ENCODE peak calls at places on chromosomes 6 and 20, in six cellular contexts. N, P, J, L, Z and R are unnamed samples.
A peak's percentile ranks its signal among the peaks of the same experiment; 100 is the strongest.

GRCh38 chr20:59424976-59425375 is 124.6 kb downstream of the EDN3 start:
- DNase-seq in N (no peak), J (peak; percentile 58), Z (no peak), P (no peak), L (no peak), R (no peak)

GRCh38 chr6:39361657-39362486 is 39.4 kb upstream of the KCNK16 start:
- DNase-seq in N (no peak), Z (peak; percentile 33), J (peak; percentile 89), P (peak; percentile 75), L (peak; percentile 44), R (peak; percentile 80)

GRCh38 chr6:37099442-37099841 is 70.5 kb upstream of the PIM1 start:
- DNase-seq in J (no peak), L (peak; percentile 65), P (no peak), Z (no peak), N (no peak), R (no peak)

GRCh38 chr6:160513836-160514235 is 150.2 kb downstream of the LPA start:
- DNase-seq in Z (no peak), P (no peak), N (no peak), J (no peak), L (no peak), R (no peak)

GRCh38 chr20:22333885-22334545 is 250.4 kb downstream of the FOXA2 start:
- DNase-seq in J (no peak), Z (no peak), P (peak; percentile 64), L (peak; percentile 40), N (peak; percentile 28), R (no peak)

GRCh38 chr20:21357851-21358250 is 39.5 kb downstream of the NKX2-4 start:
- DNase-seq in J (no peak), P (no peak), Z (no peak), L (no peak), N (no peak), R (no peak)

GRCh38 chr6:53945765-53946407 is 151.1 kb downstream of the LRRC1 start:
- DNase-seq in P (no peak), N (no peak), Z (no peak), L (no peak), J (no peak), R (no peak)

GRCh38 chr6:33430991-33431879 is 11.4 kb downstream of the SYNGAP1 start:
- DNase-seq in P (peak; percentile 88), L (no peak), Z (peak; percentile 69), N (no peak), J (no peak), R (peak; percentile 91)

GRCh38 chr6:73231986-73232391 is 6.7 kb upstream of the KHDC1L start:
- DNase-seq in L (no peak), N (no peak), J (no peak), Z (no peak), P (no peak), R (no peak)

GRCh38 chr20:47764154-47764734 is 21.0 kb downstream of the SULF2 start:
- DNase-seq in Z (no peak), L (no peak), J (no peak), P (no peak), N (no peak), R (no peak)

GRCh38 chr20:31869942-31870702 is at the start of the genes DUSP15 and TTLL9:
- DNase-seq in P (peak; percentile 51), L (no peak), J (peak; percentile 89), N (no peak), Z (peak; percentile 49), R (peak; percentile 47)

GRCh38 chr6:169692516-169692915 is 9.3 kb downstream of the WDR27 start:
- DNase-seq in N (no peak), Z (no peak), L (no peak), J (no peak), P (no peak), R (no peak)

GRCh38 chr6:107776415-107776814 is 47.7 kb downstream of the SCML4 start:
- DNase-seq in J (no peak), N (no peak), Z (no peak), P (no peak), L (no peak), R (no peak)

GRCh38 chr6:9502991-9503761 is 911.7 kb downstream of the TFAP2A start:
- DNase-seq in J (no peak), P (no peak), L (peak; percentile 88), Z (no peak), N (no peak), R (no peak)

GRCh38 chr6:16746812-16747211 is 14.4 kb downstream of the ATXN1 start:
- DNase-seq in L (no peak), Z (no peak), J (no peak), N (no peak), P (no peak), R (no peak)

GRCh38 chr6:127592964-127593363 is 16.0 kb downstream of the C6orf58 start:
- DNase-seq in J (no peak), N (no peak), P (no peak), L (no peak), Z (no peak), R (no peak)

GRCh38 chr6:7919871-7920270 is 9.3 kb upstream of the TXNDC5 start:
- DNase-seq in N (no peak), P (peak; percentile 66), Z (no peak), J (no peak), L (peak; percentile 79), R (no peak)

GRCh38 chr6:28810655-28811053 is 113.1 kb downstream of the TRIM27 start:
- DNase-seq in N (no peak), Z (no peak), P (no peak), J (no peak), L (no peak), R (no peak)

GRCh38 chr20:45861157-45862075 is 4.0 kb downstream of the ZSWIM3 start:
- DNase-seq in P (no peak), L (no peak), N (no peak), J (no peak), Z (no peak), R (no peak)

GRCh38 chr20:35831983-35832382 is 60.2 kb downstream of the PHF20 start:
- DNase-seq in P (no peak), L (no peak), N (no peak), J (no peak), Z (no peak), R (no peak)

GRCh38 chr6:106360989-106361430 is 493 bp downstream of the CRYBG1 start:
- DNase-seq in Z (peak; percentile 44), J (no peak), P (peak; percentile 56), L (peak; percentile 65), N (no peak), R (no peak)

DNA sequence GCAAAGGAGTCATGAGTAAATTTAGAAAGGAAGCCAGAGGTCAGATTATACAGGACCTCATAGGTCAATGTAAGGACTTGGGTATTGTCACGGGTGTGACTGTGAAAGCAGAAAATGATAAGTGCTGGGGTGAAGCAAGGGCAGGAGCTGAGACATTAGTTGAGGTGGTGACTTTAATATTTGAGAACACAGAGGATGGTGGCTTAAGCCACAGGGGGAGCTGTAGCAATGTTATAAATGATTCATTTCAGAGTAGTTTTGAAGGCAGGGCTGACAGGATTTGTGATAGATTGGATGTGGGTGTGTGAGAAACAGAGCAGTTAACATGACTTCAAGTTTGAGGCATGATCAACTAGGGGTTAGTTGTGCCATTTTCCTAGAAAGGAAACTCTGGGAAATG is 659.9 kb downstream of the EPM2A start:
- DNase-seq in J (no peak), Z (no peak), P (no peak), N (no peak), L (peak; percentile 9), R (no peak)
- TF ChIP-seq CTCF in J (no peak), Z (no peak), P (no peak), N (no peak), L (no peak), R (no peak)

DNA sequence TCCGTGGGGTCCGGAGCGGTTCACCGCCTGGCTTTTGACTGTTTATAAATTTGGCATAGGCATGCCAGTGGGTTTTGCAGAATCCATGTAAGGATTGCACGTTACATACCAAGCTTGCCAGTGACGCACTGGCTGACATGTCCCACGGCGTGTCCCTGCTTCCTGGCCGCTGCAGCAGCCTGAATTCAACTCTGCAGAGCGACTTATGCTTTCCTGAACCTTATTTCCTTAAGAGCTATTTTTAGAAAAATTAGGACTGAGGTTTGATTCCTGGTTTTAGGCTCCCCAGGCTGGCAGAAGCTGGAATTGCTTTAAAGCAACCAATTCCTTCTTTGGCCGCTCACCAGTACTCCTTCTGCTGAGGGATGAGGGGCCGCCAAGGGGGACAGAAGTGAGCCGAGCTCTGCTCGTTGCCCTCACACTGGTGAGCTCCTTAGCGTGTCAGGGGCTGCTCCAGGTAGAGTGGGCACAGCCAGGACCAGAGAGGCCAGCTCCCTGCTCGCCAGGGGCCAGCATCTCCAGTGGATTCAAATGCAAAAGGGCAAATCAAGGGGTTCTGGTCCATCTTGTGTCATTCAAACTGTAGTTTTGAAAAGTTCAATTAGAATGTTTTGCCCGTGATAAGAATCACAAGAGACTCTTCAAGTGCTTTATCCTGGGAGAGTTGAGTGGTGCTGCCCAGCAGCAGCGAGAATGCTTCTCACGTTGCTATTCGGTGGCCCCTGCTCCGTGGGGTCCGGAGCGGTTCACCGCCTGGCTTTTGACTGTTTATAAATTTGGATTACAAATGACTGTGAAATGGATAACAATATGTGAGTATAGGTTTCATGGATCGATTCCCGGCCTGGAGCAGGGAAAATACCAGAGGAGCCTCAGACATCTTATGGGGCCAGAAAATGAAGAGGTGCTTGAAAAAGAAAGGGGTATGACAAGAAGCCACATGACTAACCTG is 17.5 kb upstream of the IRF4 start:
- DNase-seq in N (no peak), P (no peak), Z (no peak), J (no peak), L (no peak), R (no peak)
- TF ChIP-seq CTCF in N (no peak), P (no peak), Z (no peak), J (no peak), L (no peak), R (no peak)

DNA sequence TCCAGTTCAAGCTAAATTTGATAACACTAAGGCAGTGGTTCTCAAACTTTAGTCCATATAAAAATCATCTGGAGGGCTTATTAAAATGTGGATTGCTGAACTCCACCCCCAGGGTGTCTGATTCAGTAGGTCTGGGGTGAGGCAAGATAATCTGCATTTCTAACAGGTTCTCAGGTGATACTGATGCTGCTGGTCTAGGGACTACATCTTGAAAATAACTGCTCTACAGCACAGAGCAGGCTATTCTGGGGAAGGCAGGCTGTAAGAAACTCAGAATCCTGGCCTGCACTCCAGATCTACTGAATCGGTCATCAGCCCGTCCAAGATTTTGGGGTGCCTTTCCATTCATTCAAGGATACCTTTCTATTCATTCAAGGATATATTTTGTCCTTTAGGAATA is 11.5 kb downstream of the CALHM5 start:
- DNase-seq in P (no peak), J (no peak), Z (no peak), L (no peak), N (no peak), R (no peak)
- TF ChIP-seq CTCF in P (no peak), J (no peak), Z (no peak), L (no peak), N (no peak), R (no peak)

DNA sequence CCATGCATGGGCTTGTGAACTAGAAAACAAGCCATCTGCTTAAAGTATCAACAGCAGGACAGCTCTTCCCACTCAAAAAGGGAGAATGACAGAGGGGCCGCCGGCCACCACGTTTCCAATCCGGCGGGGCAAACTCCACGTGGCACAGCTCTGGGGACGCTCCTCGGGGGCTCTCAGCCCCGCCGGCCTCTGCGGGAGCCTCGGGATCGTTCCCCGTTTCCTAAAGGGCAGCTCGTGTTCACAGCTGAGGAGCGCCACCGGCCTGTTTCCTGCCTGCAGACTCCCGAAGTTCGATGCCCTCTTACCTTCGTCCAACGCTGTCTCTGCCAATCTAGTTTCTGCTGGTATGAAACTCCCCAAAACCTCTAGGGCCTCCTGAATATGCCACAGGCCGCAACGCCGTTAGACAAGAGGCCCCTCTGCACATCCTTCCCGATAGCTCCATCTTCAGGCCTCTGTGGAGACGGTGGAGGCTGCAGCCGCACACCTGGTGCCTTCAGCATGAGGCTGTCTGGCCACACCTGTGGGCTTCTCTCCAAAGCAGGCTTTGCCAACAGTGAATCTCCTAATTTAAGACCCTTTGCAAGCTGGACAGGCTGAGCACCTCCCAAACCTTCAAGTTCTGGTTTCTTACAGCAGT is 46.5 kb downstream of the KCNQ2 start:
- DNase-seq in N (no peak), Z (no peak), P (no peak), L (no peak), J (no peak), R (no peak)
- TF ChIP-seq CTCF in N (no peak), Z (no peak), P (no peak), L (no peak), J (no peak), R (no peak)